ENCODE peak calls at places on chromosome 17, in nine cellular contexts. K, V, X, S, U, Q, J, A and H are unnamed samples.

GRCh38 chr17:43945074-43945824 is 3.0 kb upstream of the PPY start:
- DNase-seq in X (peak; percentile 30), Q (no peak), A (no peak), K (no peak), J (no peak), V (no peak), S (no peak), U (no peak), H (no peak)

GRCh38 chr17:41571561-41572434 is at the start of gene KRT9:
- DNase-seq in S (no peak), X (no peak), A (no peak), V (no peak), K (no peak), Q (no peak), J (no peak), U (no peak), H (no peak)

GRCh38 chr17:43171761-43172487 is 910 bp downstream of the NBR1 start:
- DNase-seq in A (peak; percentile 95), Q (peak; percentile 54), J (no peak), S (peak; percentile 77), V (no peak), U (no peak), K (peak; percentile 50), X (peak; percentile 95), H (peak; percentile 20)

GRCh38 chr17:1071103-1071825 is 74.3 kb downstream of the TIMM22 start:
- DNase-seq in X (no peak), K (no peak), U (no peak), Q (no peak), V (peak; percentile 12), J (no peak), S (no peak), A (no peak), H (no peak)

GRCh38 chr17:31050948-31051347 is 43.8 kb upstream of the NF1 start:
- DNase-seq in U (no peak), A (no peak), J (no peak), X (no peak), Q (no peak), V (no peak), S (no peak), K (no peak), H (no peak)

GRCh38 chr17:31448467-31449077 is 57.1 kb downstream of the RAB11FIP4 start:
- DNase-seq in V (no peak), X (peak; percentile 62), S (no peak), A (no peak), K (no peak), U (no peak), Q (no peak), J (no peak), H (no peak)

GRCh38 chr17:75681289-75681688 is 14.2 kb downstream of the SAP30BP start:
- DNase-seq in J (no peak), A (no peak), S (peak; percentile 39), Q (no peak), X (peak; percentile 58), V (no peak), K (no peak), U (no peak), H (no peak)

GRCh38 chr17:56762144-56762543 is 71.6 kb downstream of the C17orf67 start:
- DNase-seq in Q (no peak), U (no peak), J (no peak), X (no peak), K (no peak), S (no peak), A (no peak), V (no peak), H (no peak)

GRCh38 chr17:56262854-56263253 is 109.6 kb downstream of the ANKFN1 start:
- DNase-seq in X (peak; percentile 7), Q (peak; percentile 65), A (no peak), S (no peak), V (no peak), J (no peak), U (peak; percentile 31), K (no peak), H (no peak)

GRCh38 chr17:57135748-57136342 is 50.8 kb downstream of the AKAP1 start:
- DNase-seq in J (no peak), A (peak; percentile 9), K (no peak), S (no peak), U (no peak), Q (no peak), X (no peak), V (no peak), H (no peak)

GRCh38 chr17:12256380-12256995 is 235.8 kb downstream of the MAP2K4 start:
- DNase-seq in Q (no peak), A (peak; percentile 39), V (no peak), S (peak; percentile 43), U (no peak), X (peak; percentile 81), K (peak; percentile 37), J (no peak), H (peak; percentile 12)

GRCh38 chr17:47310186-47310733 is 13.5 kb upstream of the EFCAB13 start:
- DNase-seq in J (no peak), S (no peak), U (no peak), K (no peak), X (no peak), V (no peak), Q (no peak), A (no peak), H (no peak)

GRCh38 chr17:43816336-43817320 is 16.3 kb downstream of the MPP3 start:
- DNase-seq in J (no peak), V (no peak), Q (no peak), A (no peak), U (no peak), K (no peak), X (no peak), S (no peak), H (no peak)

GRCh38 chr17:67469208-67469980 is 92.3 kb downstream of the PITPNC1 start:
- DNase-seq in S (peak; percentile 78), A (no peak), V (no peak), J (peak; percentile 32), Q (no peak), K (no peak), U (no peak), X (peak; percentile 28), H (no peak)

GRCh38 chr17:77943971-77944370 is 14.5 kb upstream of the TNRC6C start:
- DNase-seq in K (no peak), J (no peak), V (no peak), Q (no peak), A (no peak), S (no peak), X (no peak), U (no peak), H (no peak)

GRCh38 chr17:50026046-50026675 is 29.7 kb upstream of the ITGA3 start:
- DNase-seq in J (no peak), A (no peak), U (peak; percentile 23), S (no peak), X (no peak), V (no peak), K (no peak), Q (no peak), H (no peak)

GRCh38 chr17:42112552-42113176 is at the start of gene DHX58:
- DNase-seq in K (no peak), U (peak; percentile 78), V (peak; percentile 63), Q (peak; percentile 89), J (peak; percentile 81), A (peak; percentile 88), S (peak; percentile 79), X (peak; percentile 80), H (peak; percentile 82)

GRCh38 chr17:50060951-50061712 is 5.2 kb downstream of the ITGA3 start:
- DNase-seq in U (peak; percentile 91), K (no peak), V (peak; percentile 78), X (peak; percentile 75), Q (peak; percentile 91), J (no peak), S (no peak), A (no peak), H (no peak)

GRCh38 chr17:30323262-30323894 is 10.5 kb downstream of the TMIGD1 start:
- DNase-seq in J (peak; percentile 58), Q (peak; percentile 34), X (no peak), K (no peak), S (no peak), V (no peak), A (no peak), U (no peak), H (peak; percentile 23)

GRCh38 chr17:82321947-82322466 is 4.6 kb upstream of the CD7 start:
- DNase-seq in J (no peak), S (no peak), K (no peak), U (no peak), Q (no peak), X (no peak), V (no peak), A (no peak), H (no peak)

GRCh38 chr17:57114085-57114673 is 29.1 kb downstream of the AKAP1 start:
- DNase-seq in K (no peak), S (no peak), Q (peak; percentile 44), U (no peak), X (peak; percentile 6), A (peak; percentile 32), J (peak; percentile 73), V (peak; percentile 46), H (no peak)

GRCh38 chr17:17792143-17792550 is 44.6 kb downstream of the SREBF1 start:
- DNase-seq in Q (no peak), J (no peak), X (no peak), S (no peak), K (no peak), A (no peak), V (peak; percentile 14), U (no peak), H (no peak)
- TF ChIP-seq CTCF in Q (no peak), J (no peak), X (no peak), S (no peak), K (no peak), A (no peak), V (no peak), U (no peak), H (no peak)

DNA sequence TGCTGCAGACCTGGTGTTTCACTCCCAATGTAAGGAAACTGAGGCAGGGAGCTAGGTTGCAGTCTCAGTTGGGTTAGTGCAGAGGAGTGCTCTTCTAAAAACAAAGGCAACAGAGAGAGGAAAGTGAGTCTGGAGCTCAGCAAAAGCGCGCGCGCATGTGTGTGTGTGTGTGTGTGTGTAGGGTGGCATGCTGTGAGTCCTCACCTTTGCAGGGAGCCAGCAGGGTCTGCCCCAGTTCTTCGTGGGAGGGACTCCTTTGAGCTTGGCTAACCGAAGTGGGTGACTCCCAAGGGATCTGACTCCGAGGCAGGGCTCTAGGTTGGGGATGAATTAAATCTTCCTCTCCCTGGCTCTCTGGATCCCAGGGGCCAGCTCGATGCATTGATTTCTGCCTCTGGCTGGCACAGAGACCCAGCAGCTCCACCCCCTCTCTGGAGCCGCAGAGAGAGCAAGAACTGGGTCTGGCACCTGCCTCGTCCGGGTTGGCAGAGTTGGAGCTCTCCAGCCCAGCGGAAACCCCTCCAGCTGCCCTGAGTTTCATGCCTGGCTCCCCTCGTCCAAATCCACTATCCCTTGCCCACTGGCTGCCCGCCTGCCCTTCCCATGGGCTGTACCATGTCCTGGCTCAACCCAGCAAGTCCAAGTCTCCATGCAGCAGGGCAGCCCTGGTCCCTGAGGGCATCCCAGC is 1.3 kb upstream of the BTBD17 start:
- DNase-seq in A (no peak), V (no peak), K (no peak), S (no peak), U (no peak), X (no peak), J (no peak), Q (no peak), H (no peak)
- H3K27me3 ChIP-seq in A (no peaks in the 10 kb centered on the region), V (no peaks in the 10 kb centered on the region), K (no peaks in the 10 kb centered on the region), S (peaks cover 5% of the 10 kb centered on the region), U (peaks cover 8% of the 10 kb centered on the region), X (no peaks in the 10 kb centered on the region), J (peaks cover 6% of the 10 kb centered on the region), Q (no peaks in the 10 kb centered on the region), H (peaks cover 1% of the 10 kb centered on the region)

GRCh38 chr17:45096141-45096540 is 35.0 kb downstream of the NMT1 start:
- DNase-seq in J (no peak), S (peak; percentile 29), U (no peak), X (peak; percentile 39), Q (no peak), A (peak; percentile 49), V (no peak), K (peak; percentile 13), H (no peak)
- TF ChIP-seq CTCF in J (no peak), S (peak; percentile 75), U (peak; percentile 0), X (peak; percentile 59), Q (peak; percentile 9), A (peak; percentile 49), V (peak; percentile 43), K (peak; percentile 40), H (peak; percentile 72)

GRCh38 chr17:6365187-6365943 is 69.6 kb downstream of the AIPL1 start:
- DNase-seq in X (peak; percentile 74), Q (no peak), S (no peak), A (no peak), J (no peak), U (no peak), V (no peak), K (no peak), H (no peak)
- H3K27me3 ChIP-seq in X (peaks cover 3% of the 10 kb centered on the region), Q (no peaks in the 10 kb centered on the region), S (no peaks in the 10 kb centered on the region), A (peaks cover 8% of the 10 kb centered on the region), J (no peaks in the 10 kb centered on the region), U (no peaks in the 10 kb centered on the region), V (no peaks in the 10 kb centered on the region), K (peaks cover 5% of the 10 kb centered on the region), H (no peaks in the 10 kb centered on the region)